ENCODE peak calls at places on chromosomes 4 and X, in nine cellular contexts. V, Y, P, Z, A, I, H, B and O are unnamed samples.

GRCh38 chrX:153387987-153388721 is 13.0 kb downstream of the PNMA6E start:
- DNase-seq in B (no peak), A (no peak), V (no peak), P (no peak), H (no peak), Z (no peak), Y (no peak), I (no peak), O (no peak)

GRCh38 chr4:182819751-182820150 is 97.4 kb downstream of the DCTD start:
- DNase-seq in P (no peak), B (no peak), A (no peak), H (no peak), Z (no peak), I (no peak), Y (no peak), V (no peak), O (no peak)

GRCh38 chrX:49264460-49264859 is at the start of gene FOXP3:
- DNase-seq in Z (no peak), I (no peak), B (no peak), P (no peak), Y (no peak), V (no peak), A (no peak), H (no peak), O (no peak)

GRCh38 chr4:174389439-174389838 is 105.7 kb downstream of the CEP44 start:
- DNase-seq in I (no peak), A (no peak), Y (no peak), P (no peak), Z (no peak), H (no peak), B (no peak), V (no peak), O (no peak)

GRCh38 chr4:73707918-73708577 is 32.3 kb upstream of the CXCL8 start:
- DNase-seq in Z (peak), I (peak), A (peak), H (no peak), B (no peak), P (peak), Y (peak), V (peak), O (peak)

GRCh38 chr4:79445371-79445781 is 37.3 kb upstream of the GK2 start:
- DNase-seq in Y (no peak), I (no peak), P (no peak), H (peak), A (no peak), V (no peak), B (no peak), Z (no peak), O (peak)

GRCh38 chrX:13506574-13506973 is 62.8 kb upstream of the EGFL6 start:
- DNase-seq in A (no peak), V (peak), Z (peak), P (peak), B (no peak), H (no peak), Y (peak), I (peak), O (no peak)

GRCh38 chr4:182478475-182478874 is 235.3 kb downstream of the TENM3 start:
- DNase-seq in A (no peak), V (no peak), P (no peak), Y (peak), H (no peak), Z (peak), B (no peak), I (peak), O (peak)

GRCh38 chr4:8904666-8905065 is 33.0 kb upstream of the HMX1 start:
- DNase-seq in Y (no peak), I (no peak), P (no peak), H (peak), V (peak), Z (no peak), B (no peak), A (peak), O (no peak)

GRCh38 chr4:168978001-168978700 is 31.9 kb downstream of the CBR4 start:
- DNase-seq in Y (peak), V (no peak), B (no peak), I (peak), P (no peak), Z (peak), H (no peak), A (no peak), O (peak)

GRCh38 chr4:8544282-8544681 is 35.9 kb upstream of the GPR78 start:
- DNase-seq in B (no peak), Z (no peak), I (no peak), H (no peak), P (no peak), V (no peak), A (peak), Y (no peak), O (no peak)

GRCh38 chrX:154002215-154002719 is 17.4 kb downstream of the IRAK1 start:
- DNase-seq in Y (peak), I (no peak), Z (peak), B (no peak), H (no peak), V (peak), P (no peak), A (no peak), O (peak)

GRCh38 chr4:112073201-112073600 is 72.1 kb upstream of the FAM241A start:
- DNase-seq in Z (no peak), I (no peak), Y (no peak), A (no peak), B (no peak), H (no peak), V (no peak), P (no peak), O (no peak)

GRCh38 chr4:16025268-16025667 is 58.6 kb downstream of the PROM1 start:
- DNase-seq in B (no peak), Y (no peak), P (no peak), Z (no peak), H (no peak), V (no peak), A (no peak), I (no peak), O (no peak)

GRCh38 chr4:146049802-146050201 is 111.2 kb upstream of the ZNF827 start:
- DNase-seq in I (no peak), B (no peak), Z (no peak), Y (no peak), P (no peak), H (no peak), A (no peak), V (no peak), O (no peak)

GRCh38 chr4:121070274-121070673 is 2.1 kb downstream of the NDNF start:
- DNase-seq in Y (no peak), P (peak), I (no peak), V (no peak), B (no peak), Z (no peak), A (peak), H (no peak), O (no peak)

GRCh38 chr4:151415978-151416377 is 7.0 kb downstream of the FHIP1A start:
- DNase-seq in V (no peak), P (no peak), H (no peak), B (no peak), Z (peak), I (peak), A (no peak), Y (peak), O (no peak)
- H3K4me3 ChIP-seq in V (no peak), P (no peak), H (no peak), B (no peak), Z (no peak), I (no peak), A (no peak), Y (no peak), O (no peak)

DNA sequence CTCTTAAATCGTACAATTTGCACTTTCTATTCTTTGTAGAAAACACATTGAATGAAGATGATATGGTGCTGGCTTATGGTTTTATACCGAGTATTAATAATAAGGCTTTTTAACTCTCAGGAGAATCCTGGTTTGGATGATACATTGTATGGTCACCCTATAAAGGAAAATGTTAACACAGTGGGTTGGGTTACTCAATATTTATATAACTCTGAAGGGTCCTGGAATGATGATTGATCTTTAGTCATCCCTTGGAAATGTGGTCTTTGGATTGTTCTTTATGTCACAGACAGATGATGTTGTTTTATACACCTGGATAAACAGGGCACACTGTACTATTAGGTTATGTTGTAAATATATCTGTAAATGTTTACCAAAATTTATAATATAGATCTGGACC is 496.2 kb upstream of the NDST4 start:
- DNase-seq in P (no peak), A (no peak), B (no peak), Z (no peak), I (no peak), V (no peak), Y (peak), H (no peak), O (no peak)
- TF ChIP-seq CTCF in P (no peak), A (no peak), B (no peak), Z (no peak), I (no peak), V (no peak), Y (no peak), H (no peak), O (no peak)

GRCh38 chr4:6199344-6199921 is 916 bp downstream of the JAKMIP1 start:
- DNase-seq in Y (no peak), B (no peak), H (peak), V (no peak), P (no peak), I (no peak), Z (no peak), A (no peak), O (peak)
- H3K4me3 ChIP-seq in Y (no peak), B (peak), H (peak), V (peak), P (peak), I (no peak), Z (no peak), A (peak), O (no peak)

DNA sequence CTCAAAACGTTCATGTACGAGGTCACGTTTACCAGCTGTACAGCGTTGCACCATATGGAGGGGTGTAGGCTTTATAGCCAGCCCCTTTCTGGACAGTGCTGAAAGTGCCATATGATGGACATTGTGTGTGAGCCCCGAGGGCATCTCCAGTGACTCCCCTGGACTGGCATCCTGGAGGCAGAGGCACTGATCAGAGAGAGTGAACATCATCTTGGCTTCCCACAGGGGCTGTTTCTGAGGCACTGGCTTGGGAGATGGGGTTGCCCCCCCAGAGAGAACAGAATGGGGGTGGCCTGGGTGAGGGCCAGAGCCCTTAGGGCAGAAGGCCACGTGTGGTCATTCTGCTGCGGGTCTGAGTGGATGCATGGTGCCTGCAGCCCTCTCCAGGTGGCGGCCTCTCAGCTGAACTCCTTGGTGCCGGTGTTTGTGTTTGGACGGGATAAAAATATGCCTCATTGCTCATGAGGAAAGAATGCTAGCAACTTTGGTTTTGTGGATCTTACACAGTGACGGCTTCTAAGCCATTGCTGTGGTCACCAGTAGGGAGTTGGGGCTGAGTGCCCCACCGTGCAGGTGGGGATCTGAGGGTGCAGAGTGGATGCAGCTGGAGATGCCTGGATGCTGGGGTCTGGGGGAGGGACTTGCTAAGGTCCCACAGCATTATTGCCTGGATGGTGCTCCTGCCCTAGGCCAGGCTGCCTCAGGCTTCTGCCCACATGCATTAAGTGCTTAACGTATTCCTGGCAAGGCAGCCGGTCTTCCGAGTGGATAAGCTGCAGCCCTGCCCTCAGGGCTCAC is 3.4 kb downstream of the WFS1 start:
- DNase-seq in H (no peak), B (no peak), A (no peak), Z (peak), Y (peak), I (peak), V (peak), P (peak), O (peak)
- TF ChIP-seq CTCF in H (no peak), B (no peak), A (no peak), Z (no peak), Y (no peak), I (no peak), V (no peak), P (no peak), O (no peak)

DNA sequence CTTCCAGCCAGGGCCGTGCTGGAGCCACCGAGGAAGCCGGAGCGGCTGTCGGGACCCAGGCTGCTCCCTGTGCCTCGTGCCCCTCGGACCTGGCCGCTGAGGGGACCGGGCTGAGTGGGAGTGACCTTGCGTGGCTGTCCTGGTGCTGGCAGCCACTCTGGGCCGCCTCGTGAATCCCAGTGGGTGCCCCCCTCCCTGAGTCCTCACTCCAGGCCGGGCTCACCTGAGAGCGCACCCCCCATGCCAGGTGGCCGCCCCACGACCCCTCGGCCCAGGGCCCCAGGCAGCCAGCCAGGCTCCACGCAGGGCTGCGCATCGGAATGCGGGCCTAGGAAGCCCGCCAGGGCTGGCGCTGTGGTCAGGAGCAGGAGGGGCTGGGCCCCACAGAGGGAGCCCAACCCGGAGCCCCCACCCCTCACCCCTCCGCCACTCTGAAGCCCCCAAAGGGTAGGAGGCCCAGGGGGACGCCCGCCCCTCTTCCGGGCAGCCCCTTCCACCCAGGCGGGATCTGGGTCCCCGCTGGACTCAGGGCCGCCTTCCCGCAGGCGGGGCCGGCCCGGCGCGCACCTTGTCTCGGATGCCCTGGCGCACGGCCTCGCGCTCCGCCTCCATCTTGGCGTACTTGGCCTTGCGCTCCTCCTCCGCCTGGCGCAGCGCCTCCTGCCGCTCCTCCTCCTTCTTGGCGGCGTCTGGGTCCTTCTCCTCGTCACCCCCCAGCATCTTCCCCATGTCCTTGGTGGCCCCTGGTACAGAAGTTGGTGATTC is 33.9 kb downstream of the CPLX1 start:
- DNase-seq in A (no peak), Z (no peak), H (no peak), P (no peak), B (peak), V (peak), Y (peak), I (no peak), O (no peak)
- H3K4me3 ChIP-seq in A (peak), Z (no peak), H (peak), P (peak), B (no peak), V (peak), Y (no peak), I (no peak), O (no peak)

GRCh38 chr4:139555073-139555704 is 830 bp downstream of the SETD7 start:
- DNase-seq in V (peak), I (peak), A (peak), Y (peak), Z (peak), P (peak), H (peak), B (peak), O (peak)
- TF ChIP-seq CTCF in V (no peak), I (no peak), A (no peak), Y (no peak), Z (no peak), P (no peak), H (no peak), B (no peak), O (no peak)

GRCh38 chrX:77014655-77015377 is 432.4 kb upstream of the FGF16 start:
- DNase-seq in Z (no peak), P (no peak), Y (peak), V (no peak), A (no peak), H (no peak), I (peak), B (no peak), O (no peak)
- H3K4me3 ChIP-seq in Z (no peak), P (no peak), Y (no peak), V (no peak), A (no peak), H (no peak), I (no peak), B (no peak), O (no peak)